ENCODE peak calls at places on chromosomes 6 and 20, in four cellular contexts. One of them, this sample, is unnamed.

GRCh38 chr6:135162678-135163439 is 18.2 kb upstream of the MYB start:
- DNase-seq in endothelial cell: peak; percentile 68
- DNase-seq in CD4-positive, CD25-positive, alpha-beta regulatory T cell: peak; percentile 57
- DNase-seq in LoVo: peak; percentile 36
- DNase-seq in this sample: peak; percentile 8

GRCh38 chr20:19583532-19584175 is 174.4 kb upstream of the RIN2 start:
- DNase-seq in endothelial cell: peak; percentile 91
- DNase-seq in CD4-positive, CD25-positive, alpha-beta regulatory T cell: peak; percentile 1
- DNase-seq in LoVo: no peak
- DNase-seq in this sample: peak; percentile 85

GRCh38 chr6:134398453-134398852 is 80.5 kb upstream of the SGK1 start:
- DNase-seq in endothelial cell: no peak
- DNase-seq in CD4-positive, CD25-positive, alpha-beta regulatory T cell: no peak
- DNase-seq in LoVo: no peak
- DNase-seq in this sample: no peak

GRCh38 chr6:156765117-156765516 is 12.1 kb upstream of the ARID1B start:
- DNase-seq in endothelial cell: no peak
- DNase-seq in CD4-positive, CD25-positive, alpha-beta regulatory T cell: no peak
- DNase-seq in LoVo: no peak
- DNase-seq in this sample: no peak

GRCh38 chr6:132491881-132492280 is 21.0 kb downstream of the STX7 start:
- DNase-seq in endothelial cell: no peak
- DNase-seq in CD4-positive, CD25-positive, alpha-beta regulatory T cell: no peak
- DNase-seq in LoVo: no peak
- DNase-seq in this sample: no peak

GRCh38 chr20:36792422-36792821 is 18.9 kb upstream of the DSN1 start:
- DNase-seq in endothelial cell: peak; percentile 19
- DNase-seq in CD4-positive, CD25-positive, alpha-beta regulatory T cell: no peak
- DNase-seq in LoVo: no peak
- DNase-seq in this sample: peak; percentile 71

GRCh38 chr20:22743426-22743825 is 159.1 kb upstream of the FOXA2 start:
- DNase-seq in endothelial cell: no peak
- DNase-seq in CD4-positive, CD25-positive, alpha-beta regulatory T cell: no peak
- DNase-seq in LoVo: no peak
- DNase-seq in this sample: no peak

GRCh38 chr6:12170351-12171079 is 119.6 kb upstream of the EDN1 start:
- DNase-seq in endothelial cell: no peak
- DNase-seq in CD4-positive, CD25-positive, alpha-beta regulatory T cell: no peak
- DNase-seq in LoVo: no peak
- DNase-seq in this sample: peak; percentile 33

GRCh38 chr6:23055523-23055922 is 486.2 kb downstream of the HDGFL1 start:
- DNase-seq in endothelial cell: no peak
- DNase-seq in CD4-positive, CD25-positive, alpha-beta regulatory T cell: no peak
- DNase-seq in LoVo: no peak
- DNase-seq in this sample: no peak

GRCh38 chr6:71332012-71332411 is 43.4 kb downstream of the OGFRL1 start:
- DNase-seq in endothelial cell: no peak
- DNase-seq in CD4-positive, CD25-positive, alpha-beta regulatory T cell: no peak
- DNase-seq in LoVo: no peak
- DNase-seq in this sample: no peak

GRCh38 chr20:46752639-46753235 is 43.3 kb downstream of the SLC2A10 start:
- DNase-seq in endothelial cell: peak; percentile 67
- DNase-seq in CD4-positive, CD25-positive, alpha-beta regulatory T cell: peak; percentile 61
- DNase-seq in LoVo: peak; percentile 57
- DNase-seq in this sample: peak; percentile 85

GRCh38 chr20:8223096-8223870 is 91.2 kb downstream of the PLCB1 start:
- DNase-seq in endothelial cell: no peak
- DNase-seq in CD4-positive, CD25-positive, alpha-beta regulatory T cell: no peak
- DNase-seq in LoVo: no peak
- DNase-seq in this sample: no peak

GRCh38 chr20:62603021-62603906 is 39.0 kb upstream of the SLCO4A1 start:
- DNase-seq in endothelial cell: no peak
- DNase-seq in CD4-positive, CD25-positive, alpha-beta regulatory T cell: peak; percentile 62
- DNase-seq in LoVo: peak; percentile 37
- DNase-seq in this sample: no peak

This sample was measured in hepatocyte.